ENCODE peak calls at places on chromosomes 12 and 14, in eight cellular contexts. P is lower lobe of right lung; I is tibial nerve; X is naive thymus-derived CD4-positive, alpha-beta T cell; F is testis; T is left ventricle myocardium inferior; H is astrocyte; Y is aorta. N is an unnamed sample.

GRCh38 chr12:92036771-92037453 is 108.7 kb downstream of the BTG1 start:
- DNase-seq in P (no peak), I (no peak), X (no peak), F (no peak), T (no peak), H (peak; percentile 52), Y (no peak), N (no peak)

GRCh38 chr12:124264089-124264795 is 30.7 kb upstream of the RFLNA start:
- DNase-seq in P (no peak), I (no peak), X (no peak), F (no peak), T (no peak), H (no peak), Y (no peak), N (no peak)

GRCh38 chr12:81610955-81611889 is 147.9 kb downstream of the PPFIA2 start:
- DNase-seq in P (no peak), I (no peak), X (no peak), F (no peak), T (no peak), H (no peak), Y (no peak), N (no peak)

GRCh38 chr12:7483343-7483742 is 20.2 kb downstream of the CD163 start:
- DNase-seq in P (no peak), I (no peak), X (no peak), F (no peak), T (no peak), H (no peak), Y (no peak), N (no peak)

GRCh38 chr12:69672195-69672594 is 26.9 kb downstream of the BEST3 start:
- DNase-seq in P (no peak), I (no peak), X (no peak), F (no peak), T (no peak), H (no peak), Y (no peak), N (no peak)

GRCh38 chr12:124551268-124552144 is 15.9 kb downstream of the NCOR2 start:
- DNase-seq in P (peak; percentile 88), I (peak; percentile 63), X (no peak), F (peak; percentile 79), T (peak; percentile 68), H (no peak), Y (peak; percentile 87), N (no peak)

GRCh38 chr12:10838461-10838860 is 10.8 kb downstream of the PRR4 start:
- DNase-seq in P (no peak), I (no peak), X (no peak), F (no peak), T (no peak), H (no peak), Y (no peak), N (no peak)

GRCh38 chr14:104460920-104461651 is 118.5 kb upstream of the C14orf180 start:
- DNase-seq in P (peak; percentile 43), I (no peak), X (no peak), F (peak; percentile 79), T (no peak), H (no peak), Y (no peak), N (no peak)

GRCh38 chr12:19382111-19382526 is 57.2 kb upstream of the AEBP2 start:
- DNase-seq in P (no peak), I (no peak), X (no peak), F (no peak), T (no peak), H (peak; percentile 88), Y (peak; percentile 56), N (peak; percentile 20)

GRCh38 chr14:101972126-101972785 is 7.9 kb downstream of the DYNC1H1 start:
- DNase-seq in P (peak; percentile 79), I (peak; percentile 87), X (no peak), F (peak; percentile 80), T (peak; percentile 77), H (peak; percentile 99), Y (peak; percentile 90), N (peak; percentile 100)

GRCh38 chr12:33205986-33206385 is 233.6 kb downstream of the SYT10 start:
- DNase-seq in P (no peak), I (no peak), X (no peak), F (no peak), T (no peak), H (no peak), Y (no peak), N (no peak)

GRCh38 chr12:5514545-5514944 is 82.6 kb downstream of the NTF3 start:
- DNase-seq in P (no peak), I (no peak), X (no peak), F (no peak), T (no peak), H (no peak), Y (no peak), N (no peak)

GRCh38 chr12:91940826-91941225 is 204.8 kb downstream of the BTG1 start:
- DNase-seq in P (no peak), I (no peak), X (no peak), F (no peak), T (no peak), H (no peak), Y (no peak), N (no peak)

GRCh38 chr12:68530299-68530698 is 80.4 kb upstream of the RAP1B start:
- DNase-seq in P (no peak), I (no peak), X (no peak), F (no peak), T (no peak), H (no peak), Y (no peak), N (no peak)

GRCh38 chr14:24162083-24162482 is 1.0 kb downstream of the IRF9 start:
- DNase-seq in P (peak; percentile 28), I (no peak), X (no peak), F (no peak), T (no peak), H (peak; percentile 26), Y (no peak), N (no peak)

DNA sequence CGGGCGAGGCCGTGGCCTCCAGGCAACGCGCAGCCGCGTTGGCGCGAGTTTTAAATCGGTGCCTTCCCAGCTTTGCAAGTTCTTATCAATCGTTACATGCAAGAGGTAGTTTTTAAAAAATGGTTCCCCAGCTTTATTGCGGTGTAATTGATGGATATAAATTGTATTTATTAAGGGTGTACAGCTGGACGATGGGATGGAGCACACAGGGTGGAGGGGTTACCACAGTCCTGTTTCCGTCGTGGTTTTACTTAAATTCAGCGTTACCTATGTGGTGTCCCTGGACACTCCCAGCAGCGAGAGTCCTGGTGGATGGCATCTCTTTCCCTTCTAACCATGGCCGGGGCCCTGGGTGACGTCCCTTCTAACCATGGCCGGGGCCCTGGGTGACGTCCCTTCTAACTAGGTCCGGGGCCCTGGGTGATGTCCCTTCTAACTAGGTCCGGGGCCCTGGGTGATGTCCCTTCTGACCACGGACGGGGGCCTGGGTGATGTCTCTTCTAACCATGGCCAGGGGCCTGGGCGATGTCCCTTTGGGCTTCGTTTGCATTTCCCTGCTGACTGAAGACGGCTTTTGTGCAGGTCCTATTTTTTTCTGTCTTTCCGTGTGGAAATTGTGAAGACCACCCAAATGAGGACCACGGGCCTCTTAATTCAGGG is 97.9 kb downstream of the TNFAIP2 start:
- DNase-seq in P (no peak), I (no peak), X (no peak), F (no peak), T (no peak), H (no peak), Y (no peak), N (no peak)
- H3K27me3 ChIP-seq in P (peaks cover 26% of the 10 kb centered on the region), I (no peaks in the 10 kb centered on the region), X (no peaks in the 10 kb centered on the region), F (no peaks in the 10 kb centered on the region), T (peaks cover 67% of the 10 kb centered on the region), H (peaks cover 51% of the 10 kb centered on the region), Y (no peaks in the 10 kb centered on the region), N (peaks cover 8% of the 10 kb centered on the region)

GRCh38 chr12:2286051-2286450 is 233.3 kb downstream of the CACNA1C start:
- DNase-seq in P (no peak), I (no peak), X (no peak), F (no peak), T (no peak), H (no peak), Y (no peak), N (no peak)
- H3K27me3 ChIP-seq in P (peaks cover 4% of the 10 kb centered on the region), I (no peaks in the 10 kb centered on the region), X (no peaks in the 10 kb centered on the region), F (no peaks in the 10 kb centered on the region), T (no peaks in the 10 kb centered on the region), H (no peaks in the 10 kb centered on the region), Y (no peaks in the 10 kb centered on the region), N (no peaks in the 10 kb centered on the region)

GRCh38 chr12:131829351-131829794 is 1.2 kb downstream of the MMP17 start:
- DNase-seq in P (no peak), I (no peak), X (no peak), F (peak; percentile 56), T (no peak), H (no peak), Y (no peak), N (no peak)
- H3K27me3 ChIP-seq in P (peaks cover 68% of the 10 kb centered on the region), I (no peaks in the 10 kb centered on the region), X (peaks cover 6% of the 10 kb centered on the region), F (no peaks in the 10 kb centered on the region), T (peaks cover 92% of the 10 kb centered on the region), H (no peaks in the 10 kb centered on the region), Y (no peaks in the 10 kb centered on the region), N (no peaks in the 10 kb centered on the region)

GRCh38 chr14:52363969-52364368 is 49.9 kb downstream of the PTGER2 start:
- DNase-seq in P (no peak), I (no peak), X (no peak), F (no peak), T (no peak), H (no peak), Y (no peak), N (peak; percentile 74)
- H3K27me3 ChIP-seq in P (no peaks in the 10 kb centered on the region), I (no peaks in the 10 kb centered on the region), X (no peaks in the 10 kb centered on the region), F (no peaks in the 10 kb centered on the region), T (no peaks in the 10 kb centered on the region), H (no peaks in the 10 kb centered on the region), Y (no peaks in the 10 kb centered on the region), N (peaks cover 2% of the 10 kb centered on the region)

DNA sequence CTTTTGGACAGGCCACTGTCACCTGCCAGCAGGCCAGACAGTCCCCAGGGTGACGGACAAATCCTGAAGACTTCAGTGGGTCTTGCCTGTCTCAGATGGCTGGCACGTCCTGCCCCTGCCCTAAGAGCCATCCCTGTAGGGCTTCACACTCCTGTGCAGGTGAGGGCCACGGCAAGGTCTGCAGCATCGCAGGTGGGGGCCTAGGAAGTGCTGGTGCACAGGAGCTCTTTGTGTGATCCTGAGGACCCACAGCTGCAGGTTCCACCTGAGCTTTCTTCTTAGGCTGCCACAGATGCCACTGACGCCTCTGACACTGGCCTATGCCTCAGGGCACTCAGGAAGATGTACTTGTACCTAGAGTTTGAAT is 108.5 kb upstream of the FKBP4 start:
- DNase-seq in P (no peak), I (no peak), X (no peak), F (no peak), T (no peak), H (no peak), Y (no peak), N (no peak)
- H3K27me3 ChIP-seq in P (peaks cover 12% of the 10 kb centered on the region), I (no peaks in the 10 kb centered on the region), X (no peaks in the 10 kb centered on the region), F (no peaks in the 10 kb centered on the region), T (no peaks in the 10 kb centered on the region), H (no peaks in the 10 kb centered on the region), Y (no peaks in the 10 kb centered on the region), N (no peaks in the 10 kb centered on the region)

GRCh38 chr12:130485291-130486145 is 147.8 kb downstream of the PIWIL1 start:
- DNase-seq in P (no peak), I (no peak), X (no peak), F (no peak), T (no peak), H (no peak), Y (no peak), N (no peak)
- H3K27me3 ChIP-seq in P (peaks cover 9% of the 10 kb centered on the region), I (no peaks in the 10 kb centered on the region), X (no peaks in the 10 kb centered on the region), F (no peaks in the 10 kb centered on the region), T (peaks cover 71% of the 10 kb centered on the region), H (no peaks in the 10 kb centered on the region), Y (no peaks in the 10 kb centered on the region), N (no peaks in the 10 kb centered on the region)

GRCh38 chr14:76531821-76532318 is 155.9 kb downstream of the ESRRB start:
- DNase-seq in P (no peak), I (no peak), X (no peak), F (no peak), T (no peak), H (no peak), Y (no peak), N (no peak)

GRCh38 chr14:76525106-76525825 is 149.3 kb downstream of the ESRRB start:
- DNase-seq in P (no peak), I (no peak), X (no peak), F (no peak), T (no peak), H (no peak), Y (no peak), N (no peak)

GRCh38 chr14:76531085-76531484 is 155.1 kb downstream of the ESRRB start:
- DNase-seq in P (no peak), I (no peak), X (no peak), F (no peak), T (no peak), H (no peak), Y (no peak), N (no peak)
- H3K27me3 ChIP-seq in P (no peaks in the 10 kb centered on the region), I (no peaks in the 10 kb centered on the region), X (no peaks in the 10 kb centered on the region), F (no peaks in the 10 kb centered on the region), T (peaks cover 22% of the 10 kb centered on the region), H (no peaks in the 10 kb centered on the region), Y (no peaks in the 10 kb centered on the region), N (no peaks in the 10 kb centered on the region)